ENCODE peak calls at places on chromosome 16, in ten cellular contexts. N is CD8-positive, alpha-beta T cell; Q is activated gamma-delta T cell; D is GM23338; R is nephron progenitor cell; C is GM20000; L is HEK293T; Z is NCI-H82; O is stimulated activated CD4-positive, alpha-beta T cell treated with anti-CD3 and anti-CD28 coated beads, Interleukin-4, amount 100 ng/mL, for 48 hours; H is NCI-H1092. P is an unnamed sample.

GRCh38 chr16:66357523-66357928 is 9.0 kb upstream of the CDH5 start:
- DNase-seq in H (peak), N (peak), Z (peak), C (peak), R (peak), Q (no peak), O (no peak), D (peak), L (peak), P (no peak)

GRCh38 chr16:1820096-1820972 is 6.3 kb downstream of the HAGH start:
- DNase-seq in C (no peak), Z (no peak), L (no peak), N (no peak), O (no peak), Q (no peak), R (no peak), D (no peak), H (no peak), P (no peak)

GRCh38 chr16:17607075-17607509 is 136.3 kb upstream of the XYLT1 start:
- DNase-seq in R (no peak), H (no peak), Q (no peak), N (no peak), L (no peak), Z (no peak), O (no peak), C (no peak), D (no peak), P (no peak)

GRCh38 chr16:50198802-50199410 is 45.8 kb downstream of the TENT4B start:
- DNase-seq in O (no peak), L (no peak), H (no peak), Q (no peak), N (no peak), C (no peak), R (no peak), D (no peak), Z (no peak), P (no peak)

GRCh38 chr16:66335704-66336329 is 30.7 kb upstream of the CDH5 start:
- DNase-seq in C (no peak), H (peak), O (no peak), R (no peak), Q (no peak), L (peak), Z (peak), N (no peak), D (no peak), P (no peak)

GRCh38 chr16:2224183-2224486 is 744 bp downstream of the E4F1 start:
- DNase-seq in L (no peak), C (no peak), Q (no peak), O (no peak), N (no peak), H (no peak), R (no peak), D (no peak), Z (no peak), P (no peak)

GRCh38 chr16:9055661-9056060 is 35.8 kb upstream of the HAPSTR1 start:
- DNase-seq in Q (no peak), C (no peak), L (no peak), O (no peak), N (no peak), Z (no peak), D (no peak), H (no peak), R (no peak), P (no peak)

GRCh38 chr16:14303182-14303618 is 232.1 kb downstream of the MRTFB start:
- DNase-seq in Z (no peak), O (no peak), N (no peak), Q (no peak), C (no peak), D (peak), L (no peak), R (no peak), H (no peak), P (no peak)

GRCh38 chr16:50213939-50214519 is 52.3 kb upstream of the ADCY7 start:
- DNase-seq in Q (no peak), Z (peak), D (peak), L (no peak), O (no peak), H (no peak), N (peak), R (no peak), C (peak), P (no peak)

GRCh38 chr16:66899945-66900688 is 18.6 kb downstream of the CDH16 start:
- DNase-seq in Q (no peak), C (no peak), N (no peak), O (no peak), D (peak), Z (peak), R (peak), H (peak), L (peak), P (no peak)

GRCh38 chr16:11612110-11612981 is 25.6 kb upstream of the LITAF start:
- DNase-seq in D (peak), H (no peak), Z (no peak), L (no peak), O (no peak), C (peak), Q (no peak), N (no peak), R (no peak), P (no peak)

GRCh38 chr16:70734522-70734921 is 48.7 kb upstream of the MTSS2 start:
- DNase-seq in L (no peak), O (no peak), N (no peak), Z (no peak), H (no peak), D (no peak), Q (no peak), C (no peak), R (no peak), P (no peak)

GRCh38 chr16:88943131-88943664 is 33.8 kb downstream of the CBFA2T3 start:
- DNase-seq in R (no peak), L (no peak), O (no peak), H (no peak), Q (no peak), D (no peak), C (no peak), N (no peak), Z (no peak), P (no peak)

GRCh38 chr16:21300309-21301167 is 22.4 kb upstream of the CRYM start:
- DNase-seq in O (peak), D (peak), Z (peak), L (peak), Q (no peak), R (peak), N (no peak), C (peak), H (peak), P (peak)

GRCh38 chr16:78473031-78473699 is 373.7 kb downstream of the WWOX start:
- DNase-seq in O (no peak), D (no peak), Q (no peak), C (no peak), R (no peak), Z (no peak), H (no peak), N (no peak), L (no peak), P (no peak)

GRCh38 chr16:82523786-82524185 is 103.0 kb upstream of the CDH13 start:
- DNase-seq in R (no peak), Z (no peak), C (no peak), H (no peak), L (no peak), O (no peak), Q (no peak), N (no peak), D (no peak), P (no peak)

GRCh38 chr16:85005278-85006069 is 5.9 kb downstream of the ZDHHC7 start:
- DNase-seq in R (no peak), Q (no peak), H (no peak), D (no peak), C (no peak), Z (no peak), N (no peak), L (no peak), O (no peak), P (no peak)

GRCh38 chr16:80948886-80949502 is 57.7 kb downstream of the CMC2 start:
- DNase-seq in Z (no peak), R (peak), H (peak), O (peak), C (peak), D (peak), Q (no peak), N (no peak), L (peak), P (no peak)

GRCh38 chr16:87333581-87334331 is 16.6 kb upstream of the C16orf95 start:
- DNase-seq in L (no peak), Q (no peak), Z (no peak), D (no peak), R (no peak), C (no peak), H (no peak), O (no peak), N (no peak), P (no peak)

P was measured in RWPE2.